ENCODE peak calls at places on chromosomes 1 and 21, in eight cellular contexts. H, J, V, X, D, C, B and M are unnamed samples.

GRCh38 chr1:5756434-5757176 is 235.6 kb downstream of the NPHP4 start:
- DNase-seq in H (no peak), J (no peak), V (no peak), X (no peak), D (no peak), C (no peak), B (no peak), M (peak; percentile 63)

GRCh38 chr21:34367320-34367935 is 3.6 kb downstream of the KCNE2 start:
- DNase-seq in H (peak; percentile 58), J (no peak), V (peak; percentile 36), X (no peak), D (peak; percentile 30), C (peak; percentile 64), B (peak; percentile 46), M (no peak)

GRCh38 chr1:23791434-23792047 is 596 bp downstream of the LYPLA2 start:
- DNase-seq in H (no peak), J (peak; percentile 61), V (peak; percentile 25), X (peak; percentile 20), D (peak; percentile 50), C (no peak), B (no peak), M (no peak)

GRCh38 chr1:89607888-89608626 is 24.9 kb upstream of the LRRC8C start:
- DNase-seq in H (no peak), J (no peak), V (no peak), X (peak; percentile 29), D (no peak), C (no peak), B (peak; percentile 32), M (no peak)

GRCh38 chr1:75134656-75134938 is 409 bp downstream of the LHX8 start:
- DNase-seq in H (no peak), J (no peak), V (no peak), X (no peak), D (no peak), C (no peak), B (no peak), M (no peak)

GRCh38 chr1:181479137-181479745 is 4.1 kb upstream of the CACNA1E start:
- DNase-seq in H (no peak), J (peak; percentile 53), V (peak; percentile 28), X (no peak), D (peak; percentile 26), C (peak; percentile 31), B (peak; percentile 51), M (no peak)

GRCh38 chr1:24500448-24501048 is 2.1 kb upstream of the RCAN3 start:
- DNase-seq in H (no peak), J (no peak), V (no peak), X (no peak), D (no peak), C (no peak), B (no peak), M (no peak)

GRCh38 chr1:176604461-176604860 is 141.5 kb downstream of the PAPPA2 start:
- DNase-seq in H (no peak), J (no peak), V (no peak), X (no peak), D (no peak), C (no peak), B (no peak), M (no peak)

GRCh38 chr21:45910548-45911221 is 70.9 kb upstream of the COL6A1 start:
- DNase-seq in H (no peak), J (no peak), V (no peak), X (no peak), D (no peak), C (no peak), B (no peak), M (no peak)

GRCh38 chr21:38351961-38352521 is 95.2 kb downstream of the KCNJ15 start:
- DNase-seq in H (no peak), J (no peak), V (peak; percentile 54), X (no peak), D (no peak), C (no peak), B (peak; percentile 93), M (no peak)

GRCh38 chr1:109094377-109094803 is 3.8 kb downstream of the TMEM167B start:
- DNase-seq in H (no peak), J (no peak), V (peak; percentile 48), X (no peak), D (no peak), C (no peak), B (peak; percentile 51), M (no peak)

GRCh38 chr1:33273402-33273801 is 17.1 kb downstream of the ZNF362 start:
- DNase-seq in H (no peak), J (no peak), V (no peak), X (no peak), D (no peak), C (no peak), B (no peak), M (peak; percentile 30)

GRCh38 chr1:97849350-97850339 is 71.2 kb downstream of the DPYD start:
- DNase-seq in H (no peak), J (no peak), V (no peak), X (no peak), D (no peak), C (no peak), B (peak; percentile 86), M (no peak)

GRCh38 chr1:170660874-170661645 is 2.9 kb upstream of the PRRX1 start:
- DNase-seq in H (no peak), J (no peak), V (no peak), X (no peak), D (no peak), C (no peak), B (no peak), M (no peak)

GRCh38 chr1:91606546-91607078 is 106.0 kb downstream of the CDC7 start:
- DNase-seq in H (no peak), J (no peak), V (no peak), X (no peak), D (no peak), C (no peak), B (no peak), M (no peak)

GRCh38 chr1:84749427-84749826 is 59.2 kb upstream of the SSX2IP start:
- DNase-seq in H (no peak), J (no peak), V (no peak), X (no peak), D (no peak), C (no peak), B (no peak), M (no peak)

DNA sequence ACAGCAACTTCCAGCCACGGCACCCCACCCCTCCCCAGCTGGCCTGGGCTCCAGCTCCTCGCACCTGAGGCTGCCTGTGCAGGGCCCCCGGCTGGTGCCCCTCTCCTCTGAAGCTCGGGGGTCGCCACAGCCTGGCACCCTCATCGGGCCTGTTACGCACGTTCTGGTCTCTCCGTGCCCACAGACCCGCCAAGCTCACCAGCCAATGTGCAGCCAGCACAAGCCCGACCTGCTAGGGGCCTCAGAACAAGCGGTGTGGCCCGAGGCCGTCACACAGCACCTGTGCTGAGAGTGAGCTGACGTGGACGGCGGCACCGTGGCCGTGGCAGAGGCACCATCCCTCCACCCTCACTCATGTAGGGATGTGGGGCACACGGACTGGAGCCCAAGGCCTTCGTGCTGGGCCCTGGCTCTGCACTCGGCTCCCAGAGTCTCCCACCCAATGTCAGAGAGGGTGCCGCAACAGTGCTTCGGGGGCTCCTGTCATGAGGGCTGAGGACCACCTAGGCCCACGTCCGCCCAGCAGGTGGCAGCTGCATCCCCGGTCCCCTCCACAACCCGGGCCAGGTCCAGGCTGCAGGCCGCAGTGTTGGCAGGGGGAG is 4.4 kb upstream of the SAMD11 start:
- DNase-seq in H (no peak), J (no peak), V (no peak), X (no peak), D (no peak), C (no peak), B (no peak), M (peak; percentile 43)
- H3K27me3 ChIP-seq in H (peaks cover 62% of the 10 kb centered on the region), J (peaks cover 96% of the 10 kb centered on the region), V (no peaks in the 10 kb centered on the region), X (peaks cover 100% of the 10 kb centered on the region), D (peaks cover 100% of the 10 kb centered on the region), C (no peaks in the 10 kb centered on the region), B (peaks cover 25% of the 10 kb centered on the region), M (no peaks in the 10 kb centered on the region)

DNA sequence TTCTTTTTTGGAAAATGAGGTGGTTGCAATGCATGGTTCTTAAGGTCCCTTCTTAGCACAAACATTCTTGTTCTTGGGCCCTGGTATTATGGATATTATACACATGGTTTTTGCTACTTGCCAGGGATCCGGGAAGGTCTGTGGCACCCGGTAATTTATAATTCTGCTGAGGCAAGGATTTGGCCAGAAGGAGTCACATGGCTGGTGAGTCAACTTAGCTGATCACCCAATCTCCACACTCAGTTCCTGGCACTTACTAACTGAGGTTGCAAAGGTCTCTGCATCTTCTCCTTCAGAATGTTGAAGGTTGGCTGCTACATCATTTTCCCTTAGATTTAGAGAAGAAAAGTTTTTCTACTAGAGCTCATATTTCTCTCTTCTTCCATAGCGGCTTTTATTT is 112.5 kb downstream of the ROR1 start:
- DNase-seq in H (no peak), J (no peak), V (no peak), X (no peak), D (no peak), C (no peak), B (no peak), M (no peak)
- H3K4me3 ChIP-seq in H (no peak overlapping the region), J (no peak overlapping the region), V (no peak overlapping the region), X (no peak overlapping the region), D (no peak overlapping the region), C (no peak overlapping the region), B (no peak overlapping the region), M (no peak overlapping the region)

DNA sequence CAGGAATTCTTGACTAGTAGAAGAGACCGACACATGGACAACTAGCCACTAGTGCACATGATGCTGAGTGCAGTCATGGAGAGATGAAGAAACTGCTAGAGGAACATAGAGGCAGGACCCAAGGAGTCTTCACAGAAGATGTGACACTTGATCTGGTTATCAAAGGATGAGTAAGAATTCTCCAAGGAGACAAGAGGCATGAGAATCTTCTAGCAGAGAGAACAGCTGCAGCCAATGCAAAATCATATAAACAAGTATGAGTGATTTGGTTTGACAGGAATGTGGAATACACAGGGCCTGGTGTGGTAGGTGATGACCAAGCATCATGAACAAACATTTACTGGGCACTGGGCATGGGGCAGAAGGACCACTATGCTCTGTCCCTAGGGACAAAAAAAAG is 140.9 kb upstream of the CTTNBP2NL start:
- DNase-seq in H (no peak), J (no peak), V (peak; percentile 40), X (no peak), D (no peak), C (no peak), B (no peak), M (no peak)
- H3K27me3 ChIP-seq in H (no peaks in the 10 kb centered on the region), J (peaks cover 3% of the 10 kb centered on the region), V (no peaks in the 10 kb centered on the region), X (no peaks in the 10 kb centered on the region), D (no peaks in the 10 kb centered on the region), C (no peaks in the 10 kb centered on the region), B (peaks cover 3% of the 10 kb centered on the region), M (no peaks in the 10 kb centered on the region)

GRCh38 chr1:186187601-186188000 is 187.5 kb downstream of the TPR start:
- DNase-seq in H (no peak), J (no peak), V (no peak), X (no peak), D (no peak), C (no peak), B (no peak), M (no peak)

GRCh38 chr1:186188004-186188539 is 187.0 kb downstream of the TPR start:
- DNase-seq in H (no peak), J (no peak), V (peak; percentile 78), X (no peak), D (no peak), C (no peak), B (peak; percentile 92), M (no peak)

GRCh38 chr1:186183219-186183618 is 191.8 kb downstream of the TPR start:
- DNase-seq in H (peak; percentile 77), J (no peak), V (peak; percentile 86), X (no peak), D (no peak), C (no peak), B (peak; percentile 52), M (no peak)

GRCh38 chr1:186188736-186189135 is 186.3 kb downstream of the TPR start:
- DNase-seq in H (no peak), J (no peak), V (no peak), X (no peak), D (no peak), C (no peak), B (no peak), M (no peak)

GRCh38 chr1:186183970-186184628 is 191.0 kb downstream of the TPR start:
- DNase-seq in H (no peak), J (no peak), V (no peak), X (no peak), D (no peak), C (no peak), B (peak; percentile 60), M (no peak)
- H3K4me3 ChIP-seq in H (no peak overlapping the region), J (peak overlapping the region; percentile 9), V (no peak overlapping the region), X (no peak overlapping the region), D (no peak overlapping the region), C (no peak overlapping the region), B (no peak overlapping the region), M (no peak overlapping the region)